ENCODE peak calls at places on chromosomes 7 and 10, in seven cellular contexts. O is IMR-90, Q is A549, N is dorsolateral prefrontal cortex, M is GM23338, T is pancreas, F is transverse colon. W is an unnamed sample.

GRCh38 chr10:33284945-33285344 is 49.5 kb downstream of the NRP1 start:
- DNase-seq in Q (no peak), F (no peak), O (no peak), M (no peak), N (no peak), T (no peak), W (no peak)

GRCh38 chr7:117412390-117412789 is 14.9 kb downstream of the ASZ1 start:
- DNase-seq in T (no peak), N (no peak), Q (no peak), F (no peak), O (no peak), M (no peak), W (no peak)

GRCh38 chr10:133520193-133520738 is 6.9 kb upstream of the CYP2E1 start:
- DNase-seq in N (peak; percentile 67), O (peak; percentile 30), Q (peak; percentile 79), M (peak; percentile 80), F (peak; percentile 89), T (peak; percentile 79), W (peak; percentile 75)

GRCh38 chr7:151439855-151440798 is at the start of gene CRYGN:
- DNase-seq in M (peak; percentile 80), Q (no peak), O (no peak), F (no peak), T (no peak), N (no peak), W (no peak)

GRCh38 chr10:101141622-101142532 is 10.8 kb downstream of the TLX1 start:
- DNase-seq in F (peak; percentile 84), M (peak; percentile 92), O (peak; percentile 72), T (peak; percentile 59), Q (peak; percentile 82), N (peak; percentile 71), W (peak; percentile 82)

GRCh38 chr7:16223963-16224707 is 197.2 kb downstream of the CRPPA start:
- DNase-seq in M (no peak), T (no peak), F (no peak), O (no peak), N (no peak), Q (no peak), W (no peak)

GRCh38 chr7:127239814-127240213 is 12.9 kb downstream of the GRM8 start:
- DNase-seq in N (no peak), Q (peak; percentile 4), O (no peak), F (no peak), T (no peak), M (peak; percentile 65), W (no peak)

GRCh38 chr7:83267141-83267631 is 104.5 kb upstream of the PCLO start:
- DNase-seq in M (peak; percentile 41), Q (peak; percentile 21), F (no peak), T (no peak), N (no peak), O (no peak), W (no peak)

GRCh38 chr7:45240187-45240776 is 82.7 kb downstream of the RAMP3 start:
- DNase-seq in O (no peak), M (no peak), T (no peak), N (no peak), F (no peak), Q (no peak), W (no peak)

GRCh38 chr10:93541402-93542357 is 24.8 kb upstream of the FFAR4 start:
- DNase-seq in T (peak; percentile 9), F (peak; percentile 66), M (peak; percentile 76), Q (peak; percentile 56), O (peak; percentile 46), N (no peak), W (no peak)

GRCh38 chr7:14321947-14322346 is 332.5 kb upstream of the ETV1 start:
- DNase-seq in Q (no peak), N (no peak), F (no peak), M (no peak), T (peak; percentile 40), O (no peak), W (no peak)

GRCh38 chr10:45354261-45354660 is 19.8 kb upstream of the ALOX5 start:
- DNase-seq in T (no peak), N (no peak), M (no peak), Q (no peak), F (peak; percentile 51), O (no peak), W (no peak)

DNA sequence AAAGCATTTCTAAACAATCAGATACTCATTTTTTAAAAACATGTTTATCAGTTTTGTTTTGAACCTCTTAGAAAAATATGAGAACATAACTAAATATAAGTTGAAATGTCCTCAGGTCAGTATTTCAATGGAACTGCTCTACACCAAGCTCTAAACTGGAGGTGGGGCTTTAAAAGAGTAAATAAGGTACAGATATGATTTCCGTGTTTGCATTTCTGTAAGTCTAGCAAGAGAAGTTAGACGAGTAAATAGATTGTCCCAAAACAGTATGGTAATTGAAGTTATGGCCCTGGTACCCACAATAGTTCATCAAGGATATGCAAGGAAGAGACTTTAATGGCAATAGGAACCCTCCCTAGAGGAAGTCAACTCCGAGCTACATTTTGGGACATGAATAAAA is 115.1 kb upstream of the AKR1E2 start:
- DNase-seq in T (no peak), M (no peak), O (no peak), N (no peak), F (no peak), Q (no peak), W (no peak)
- TF ChIP-seq CTCF in T (no peak), M (no peak), O (no peak), N (no peak), F (no peak), Q (no peak), W (no peak)

DNA sequence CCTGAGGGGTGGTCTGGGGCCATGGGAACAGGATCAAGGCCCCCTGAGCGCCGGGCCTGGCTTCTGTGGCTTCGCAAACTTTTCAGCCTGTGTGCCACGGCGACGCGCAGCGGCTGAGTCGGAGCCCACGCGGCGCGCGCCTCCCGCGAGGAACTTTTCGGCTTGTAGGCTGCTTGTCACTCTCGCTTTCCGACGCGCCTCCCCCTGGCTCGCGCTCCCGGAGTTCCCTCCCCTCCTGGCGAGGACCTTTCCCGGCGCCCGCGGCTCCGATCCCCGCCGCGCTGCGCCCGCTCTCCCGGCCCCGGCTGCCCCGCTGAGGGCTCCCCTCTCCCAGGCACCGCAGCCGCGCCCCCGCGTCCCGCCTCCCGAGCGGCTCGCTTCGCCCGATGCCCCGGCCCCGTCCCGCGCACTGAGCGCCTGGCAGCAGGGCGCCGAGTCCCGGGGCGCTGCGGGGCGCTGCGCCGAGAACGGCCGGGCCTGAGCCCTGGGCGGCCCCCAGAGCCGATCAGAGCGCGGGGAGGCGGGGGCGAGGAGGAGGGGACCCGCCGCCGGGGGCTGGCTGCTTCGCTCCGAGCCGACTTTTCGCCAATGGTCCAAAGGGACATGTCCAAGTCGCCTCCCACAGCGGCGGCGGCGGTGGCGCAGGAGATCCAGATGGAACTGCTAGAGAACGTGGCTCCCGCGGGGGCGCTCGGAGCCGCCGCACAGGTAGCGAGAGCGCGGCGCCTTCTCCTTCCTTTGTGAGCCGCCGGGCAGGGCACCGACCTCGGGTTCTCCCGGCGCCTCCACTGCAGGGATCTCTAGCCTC is at the start of gene CACNB2:
- DNase-seq in M (peak; percentile 77), O (peak; percentile 51), F (peak; percentile 75), Q (peak; percentile 29), N (peak; percentile 32), T (peak; percentile 78), W (no peak)
- H3K27ac ChIP-seq in M (no peak within 1 kb of the TSS), O (no peak within 1 kb of the TSS), F (peak within 1 kb of the TSS; percentile 88), Q (peak within 1 kb of the TSS; percentile 66), N (peak within 1 kb of the TSS; percentile 84), T (peak within 1 kb of the TSS; percentile 73), W (no peak within 1 kb of the TSS)

GRCh38 chr7:21500117-21500516 is 42.7 kb upstream of the DNAH11 start:
- DNase-seq in O (no peak), M (no peak), F (no peak), Q (no peak), T (no peak), N (no peak), W (no peak)

GRCh38 chr7:21497072-21497471 is 45.8 kb upstream of the DNAH11 start:
- DNase-seq in M (peak; percentile 78), O (peak; percentile 7), T (no peak), F (no peak), Q (no peak), N (no peak), W (no peak)
- TF ChIP-seq CTCF in M (peak; percentile 88), O (peak; percentile 38), T (no peak), F (peak; percentile 11), Q (no peak), N (no peak), W (peak; percentile 37)

GRCh38 chr10:71739368-71739900 is 19.9 kb upstream of the C10orf105 start:
- DNase-seq in T (no peak), M (no peak), O (no peak), Q (no peak), F (no peak), N (no peak), W (no peak)

GRCh38 chr10:71736570-71737355 is 17.2 kb upstream of the C10orf105 start:
- DNase-seq in N (no peak), M (no peak), Q (no peak), F (peak; percentile 53), T (peak; percentile 19), O (no peak), W (no peak)

GRCh38 chr10:71740069-71740468 is 20.5 kb upstream of the C10orf105 start:
- DNase-seq in M (no peak), Q (no peak), F (peak; percentile 49), N (no peak), T (no peak), O (peak; percentile 78), W (no peak)

GRCh38 chr10:71735709-71736569 is 16.4 kb upstream of the C10orf105 start:
- DNase-seq in N (no peak), T (no peak), M (no peak), Q (no peak), F (peak; percentile 62), O (no peak), W (no peak)

GRCh38 chr10:71737356-71738172 is 18.0 kb upstream of the C10orf105 start:
- DNase-seq in O (no peak), N (no peak), M (no peak), T (no peak), F (no peak), Q (no peak), W (no peak)
- H3K27ac ChIP-seq in O (no peak overlapping the region), N (no peak overlapping the region), M (no peak overlapping the region), T (peak overlapping the region; percentile 33), F (peak overlapping the region; percentile 79), Q (peak overlapping the region; percentile 9), W (no peak overlapping the region)

DNA sequence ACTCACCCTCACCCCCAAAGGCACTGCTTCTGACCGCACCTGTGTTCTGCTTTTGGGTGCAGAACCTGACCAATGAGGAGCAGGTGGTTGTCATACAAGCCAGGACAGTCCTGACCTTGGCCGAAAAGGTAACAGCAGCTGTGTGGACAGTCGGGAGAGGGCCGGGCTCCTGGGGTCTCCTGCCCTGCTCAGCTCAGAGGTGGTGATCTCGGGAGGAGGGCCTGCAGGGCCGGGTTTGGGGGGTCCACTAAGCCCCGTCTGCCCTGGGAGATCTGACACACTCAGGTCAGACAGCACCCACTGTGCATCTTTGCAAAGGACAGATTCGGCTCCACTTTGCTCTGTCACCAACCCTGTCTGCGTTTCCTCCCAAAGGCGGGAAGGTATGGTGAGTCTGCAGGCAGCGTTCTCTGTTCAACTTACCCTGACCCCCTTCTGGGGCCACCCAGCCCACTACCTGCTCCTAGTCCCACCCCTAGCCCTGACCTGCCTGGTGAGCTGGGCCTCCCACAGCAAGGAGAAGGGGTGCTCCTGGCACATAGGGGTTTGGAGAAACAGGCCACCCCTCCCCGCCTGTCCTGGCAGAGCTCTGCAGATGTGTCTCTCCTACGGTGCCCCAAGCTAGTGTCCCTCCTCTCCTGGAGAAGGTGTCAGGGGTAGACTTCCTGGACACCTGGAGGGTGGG is 33.7 kb upstream of the DPYSL4 start:
- DNase-seq in N (no peak), Q (no peak), T (no peak), O (no peak), F (no peak), M (no peak), W (no peak)
- TF ChIP-seq CTCF in N (no peak), Q (no peak), T (no peak), O (no peak), F (no peak), M (no peak), W (no peak)

GRCh38 chr7:150388709-150389531 is 9.8 kb downstream of the ZNF775 start:
- DNase-seq in Q (no peak), F (peak; percentile 80), T (peak; percentile 91), O (peak; percentile 65), N (peak; percentile 84), M (peak; percentile 70), W (no peak)
- H3K27ac ChIP-seq in Q (no peak overlapping the region), F (peak overlapping the region; percentile 35), T (peak overlapping the region; percentile 44), O (no peak overlapping the region), N (peak overlapping the region; percentile 84), M (peak overlapping the region; percentile 39), W (no peak overlapping the region)